ENCODE peak calls at places on chromosome 6, in nine cellular contexts. E is pancreas, Y is mesendoderm, J is upper lobe of left lung, G is GM23338, D is psoas muscle, U is left ventricle myocardium inferior, A is cardiac muscle cell, H is AG04450. O is an unnamed sample.

GRCh38 chr6:152458648-152459047 is 178.5 kb downstream of the SYNE1 start:
- DNase-seq in E (no peak), Y (no peak), J (no peak), G (no peak), D (no peak), U (no peak), A (peak; percentile 53), H (no peak), O (no peak)

GRCh38 chr6:154548130-154548830 is 37.8 kb upstream of the CNKSR3 start:
- DNase-seq in E (peak; percentile 45), Y (no peak), J (no peak), G (no peak), D (no peak), U (peak; percentile 20), A (peak; percentile 66), H (no peak), O (no peak)

GRCh38 chr6:21611485-21611884 is 17.9 kb downstream of the SOX4 start:
- DNase-seq in E (no peak), Y (no peak), J (no peak), G (no peak), D (no peak), U (no peak), A (no peak), H (no peak), O (no peak)

GRCh38 chr6:159303784-159304183 is 134.6 kb downstream of the FNDC1 start:
- DNase-seq in E (no peak), Y (no peak), J (peak; percentile 45), G (no peak), D (no peak), U (no peak), A (no peak), H (no peak), O (no peak)

GRCh38 chr6:114718716-114719270 is 376.0 kb upstream of the HS3ST5 start:
- DNase-seq in E (no peak), Y (no peak), J (no peak), G (no peak), D (no peak), U (no peak), A (no peak), H (no peak), O (no peak)

GRCh38 chr6:51147756-51148155 is 329.1 kb downstream of the TFAP2B start:
- DNase-seq in E (no peak), Y (no peak), J (no peak), G (no peak), D (no peak), U (no peak), A (no peak), H (no peak), O (no peak)

GRCh38 chr6:15429146-15430110 is 183.6 kb downstream of the JARID2 start:
- DNase-seq in E (no peak), Y (peak; percentile 73), J (no peak), G (no peak), D (no peak), U (no peak), A (peak; percentile 85), H (no peak), O (no peak)

GRCh38 chr6:148451690-148452089 is 109.1 kb downstream of the SASH1 start:
- DNase-seq in E (no peak), Y (no peak), J (no peak), G (no peak), D (no peak), U (no peak), A (no peak), H (no peak), O (no peak)

GRCh38 chr6:134979142-134979541 is 29.2 kb upstream of the ALDH8A1 start:
- DNase-seq in E (no peak), Y (no peak), J (no peak), G (no peak), D (no peak), U (no peak), A (no peak), H (no peak), O (no peak)

GRCh38 chr6:110357298-110357695 is 852 bp downstream of the METTL24 start:
- DNase-seq in E (no peak), Y (no peak), J (no peak), G (no peak), D (no peak), U (no peak), A (no peak), H (no peak), O (no peak)

GRCh38 chr6:72522735-72523141 is 99.1 kb upstream of the KCNQ5 start:
- DNase-seq in E (peak; percentile 35), Y (peak; percentile 83), J (no peak), G (peak; percentile 77), D (no peak), U (no peak), A (no peak), H (no peak), O (no peak)

GRCh38 chr6:161444464-161444863 is 170.6 kb upstream of the AGPAT4 start:
- DNase-seq in E (peak; percentile 65), Y (peak; percentile 50), J (no peak), G (peak; percentile 36), D (peak; percentile 73), U (no peak), A (peak; percentile 29), H (no peak), O (peak; percentile 81)

GRCh38 chr6:148851683-148852556 is 105.1 kb downstream of the UST start:
- DNase-seq in E (peak; percentile 68), Y (no peak), J (no peak), G (no peak), D (no peak), U (no peak), A (no peak), H (no peak), O (no peak)

GRCh38 chr6:131096786-131097185 is 33.7 kb upstream of the EPB41L2 start:
- DNase-seq in E (no peak), Y (no peak), J (no peak), G (no peak), D (no peak), U (no peak), A (no peak), H (no peak), O (no peak)

GRCh38 chr6:158211273-158212055 is 43.3 kb downstream of the GTF2H5 start:
- DNase-seq in E (no peak), Y (no peak), J (no peak), G (no peak), D (no peak), U (no peak), A (peak; percentile 40), H (no peak), O (no peak)

GRCh38 chr6:137112067-137112355 is 61.4 kb downstream of the IL22RA2 start:
- DNase-seq in E (no peak), Y (no peak), J (no peak), G (no peak), D (no peak), U (no peak), A (peak; percentile 66), H (no peak), O (no peak)

GRCh38 chr6:79506251-79506650 is 31.0 kb downstream of the LCA5 start:
- DNase-seq in E (no peak), Y (no peak), J (no peak), G (no peak), D (no peak), U (no peak), A (no peak), H (no peak), O (no peak)

DNA sequence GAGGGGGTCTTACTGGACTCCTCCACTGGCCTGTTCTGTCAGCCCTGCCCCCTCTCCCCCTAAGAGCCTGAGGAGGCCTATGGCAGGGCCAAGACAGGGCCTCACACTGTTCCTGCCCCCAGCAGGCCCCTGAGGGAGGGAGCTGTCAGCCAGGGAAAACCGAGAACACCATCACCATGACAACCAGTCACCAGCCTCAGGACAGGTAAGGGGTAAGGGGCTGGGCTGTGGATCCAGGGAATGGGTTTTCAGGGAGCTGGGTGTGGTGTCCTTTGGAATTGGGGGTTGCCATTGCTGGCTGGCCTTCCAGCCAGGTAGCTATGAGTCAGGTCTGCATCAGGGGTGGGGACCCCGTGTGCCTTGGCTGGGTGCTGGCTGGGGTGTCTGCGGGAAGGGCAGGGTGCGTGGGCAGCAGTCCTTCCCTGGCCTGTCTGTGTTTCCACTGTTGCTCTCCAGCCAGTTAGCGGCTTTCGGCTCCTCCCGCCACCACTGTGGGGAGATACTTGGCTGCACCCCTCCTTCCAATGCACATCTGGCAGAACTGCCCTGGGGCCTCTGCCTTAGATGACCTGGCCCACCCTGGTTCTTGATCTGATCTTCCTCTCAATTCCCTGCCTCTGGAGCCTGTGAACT is 3.9 kb downstream of the SLC29A1 start:
- DNase-seq in E (no peak), Y (peak; percentile 86), J (no peak), G (peak; percentile 58), D (no peak), U (peak; percentile 35), A (no peak), H (no peak), O (no peak)
- H3K4me3 ChIP-seq in E (no peak overlapping the region), Y (no peak overlapping the region), J (no peak overlapping the region), G (no peak overlapping the region), D (peak overlapping the region; percentile 71), U (peak overlapping the region; percentile 88), A (no peak overlapping the region), H (no peak overlapping the region), O (no peak overlapping the region)

DNA sequence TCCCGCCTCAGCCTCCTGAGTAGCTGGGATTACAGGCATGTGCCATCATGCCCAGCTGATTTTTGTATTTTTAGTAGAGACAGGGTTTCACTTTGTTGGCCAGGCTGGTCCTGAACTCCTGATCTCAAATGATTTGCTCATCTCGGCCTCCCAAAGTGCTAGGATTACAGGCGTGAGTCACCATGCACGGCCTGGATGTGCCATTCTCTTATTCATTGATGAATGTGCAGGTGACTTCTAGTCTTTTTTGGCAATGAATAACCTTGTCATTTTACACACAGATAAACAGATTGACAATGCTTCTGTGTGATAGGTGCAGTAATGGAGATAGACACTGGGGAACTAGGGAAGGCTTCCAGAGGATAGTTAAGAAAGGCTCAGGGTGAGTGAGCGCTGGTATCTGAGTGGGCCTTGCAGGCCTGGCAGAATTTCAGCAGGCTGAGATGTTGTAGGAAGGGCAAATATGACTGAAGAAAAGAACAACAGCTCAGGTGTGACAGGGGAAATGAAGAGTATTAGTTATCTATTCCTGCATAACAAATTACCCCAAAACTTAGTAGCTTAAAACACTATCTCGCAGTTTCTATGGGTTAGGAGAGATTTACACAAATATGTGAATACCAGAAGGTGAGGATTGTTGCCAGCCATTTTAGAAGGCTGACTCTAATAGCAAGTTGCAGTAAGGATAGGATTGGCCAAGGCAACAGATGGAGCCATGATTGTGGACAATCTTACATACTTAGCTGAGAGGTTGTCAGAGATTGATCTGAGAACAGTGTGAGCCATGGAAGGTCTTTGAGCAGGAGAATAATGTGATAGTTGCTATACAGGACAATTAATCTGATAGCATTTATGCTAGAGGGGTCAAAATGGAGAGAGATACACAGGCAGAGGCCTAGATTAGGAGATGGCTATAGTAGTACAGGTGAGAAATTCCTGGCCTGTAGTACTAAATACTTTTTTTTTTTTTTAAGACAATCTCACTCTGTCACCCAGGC is 23.5 kb downstream of the PPARD start:
- DNase-seq in E (no peak), Y (no peak), J (no peak), G (no peak), D (no peak), U (no peak), A (no peak), H (no peak), O (peak; percentile 4)
- H3K27ac ChIP-seq in E (no peak overlapping the region), Y (no peak overlapping the region), J (no peak overlapping the region), G (no peak overlapping the region), D (peak overlapping the region; percentile 83), U (no peak overlapping the region), A (peak overlapping the region; percentile 21), H (no peak overlapping the region), O (no peak overlapping the region)

GRCh38 chr6:122401104-122401503 is 1.7 kb downstream of the HSF2 start:
- DNase-seq in E (no peak), Y (no peak), J (no peak), G (no peak), D (no peak), U (no peak), A (no peak), H (no peak), O (no peak)
- H3K4me3 ChIP-seq in E (no peak overlapping the region), Y (no peak overlapping the region), J (peak overlapping the region; percentile 99), G (no peak overlapping the region), D (peak overlapping the region; percentile 95), U (peak overlapping the region; percentile 92), A (peak overlapping the region; percentile 92), H (peak overlapping the region; percentile 96), O (no peak overlapping the region)

GRCh38 chr6:112036088-112036637 is 17.7 kb upstream of the CCN6 start:
- DNase-seq in E (no peak), Y (no peak), J (no peak), G (no peak), D (no peak), U (no peak), A (no peak), H (no peak), O (no peak)
- H3K27ac ChIP-seq in E (no peak overlapping the region), Y (no peak overlapping the region), J (no peak overlapping the region), G (no peak overlapping the region), D (no peak overlapping the region), U (peak overlapping the region; percentile 44), A (no peak overlapping the region), H (no peak overlapping the region), O (peak overlapping the region; percentile 38)

O was measured in aorta.